ENCODE peak calls at places on chromosome 18, in eight cellular contexts. U is esophagus muscularis mucosa, M is GM12878, R is upper lobe of left lung, K is transverse colon, A is stomach, J is sigmoid colon, G is A549. Q is an unnamed sample. For H3K4me1, the result is how much of the 10 kb centered on the place peaks cover.

GRCh38 chr18:36401462-36401861 is 103.9 kb downstream of the FHOD3 start:
- DNase-seq in U (peak), M (no peak), R (no peak), K (no peak), A (no peak), J (no peak), G (no peak), Q (no peak)

GRCh38 chr18:34083910-34084309 is 140.8 kb downstream of the NOL4 start:
- DNase-seq in U (no peak), M (no peak), R (no peak), K (no peak), A (no peak), J (no peak), G (no peak), Q (no peak)

GRCh38 chr18:12842459-12843380 is 41.3 kb downstream of the PTPN2 start:
- DNase-seq in U (no peak), M (no peak), R (no peak), K (no peak), A (no peak), J (no peak), G (no peak), Q (no peak)

GRCh38 chr18:58850784-58851469 is 13.8 kb upstream of the ZNF532 start:
- DNase-seq in U (no peak), M (no peak), R (no peak), K (no peak), A (no peak), J (peak), G (no peak), Q (no peak)

GRCh38 chr18:76209597-76209996 is 285.4 kb downstream of the ZNF516 start:
- DNase-seq in U (no peak), M (no peak), R (no peak), K (no peak), A (no peak), J (no peak), G (no peak), Q (no peak)

GRCh38 chr18:27871731-27872130 is 305.2 kb downstream of the CDH2 start:
- DNase-seq in U (no peak), M (no peak), R (no peak), K (no peak), A (no peak), J (no peak), G (no peak), Q (no peak)

GRCh38 chr18:70069381-70069780 is 121.7 kb upstream of the CD226 start:
- DNase-seq in U (no peak), M (no peak), R (no peak), K (no peak), A (no peak), J (no peak), G (no peak), Q (no peak)

GRCh38 chr18:31954349-31954748 is 11.4 kb upstream of the TRAPPC8 start:
- DNase-seq in U (no peak), M (no peak), R (no peak), K (peak), A (peak), J (no peak), G (peak), Q (no peak)

GRCh38 chr18:64851796-64852195 is 702.9 kb upstream of the LINC00305 start:
- DNase-seq in U (no peak), M (no peak), R (no peak), K (no peak), A (no peak), J (no peak), G (peak), Q (no peak)

GRCh38 chr18:48409591-48410094 is 460 bp upstream of the ZBTB7C start:
- DNase-seq in U (no peak), M (no peak), R (peak), K (no peak), A (no peak), J (no peak), G (no peak), Q (peak)

GRCh38 chr18:68448736-68449135 is 266.2 kb downstream of the TMX3 start:
- DNase-seq in U (no peak), M (no peak), R (no peak), K (no peak), A (no peak), J (no peak), G (no peak), Q (no peak)
- TF ChIP-seq EP300 in U (no peak), M (no peak), R (no peak), K (no peak), A (no peak), J (no peak), G (no peak), Q (no peak)

GRCh38 chr18:56975276-56975675 is 171.6 kb upstream of the BOD1L2 start:
- DNase-seq in U (no peak), M (no peak), R (no peak), K (no peak), A (no peak), J (no peak), G (no peak), Q (no peak)
- H3K4me1 ChIP-seq in U (under half), M (under half), R (under half), K (under half), A (under half), J (under half), G (under half), Q (under half)

GRCh38 chr18:74225193-74225840 is 66.4 kb downstream of the CYB5A start:
- DNase-seq in U (no peak), M (no peak), R (no peak), K (no peak), A (peak), J (no peak), G (no peak), Q (no peak)
- TF ChIP-seq EP300 in U (no peak), M (no peak), R (no peak), K (no peak), A (no peak), J (no peak), G (no peak), Q (no peak)

GRCh38 chr18:3655254-3655554 is 205.2 kb downstream of the TGIF1 start:
- DNase-seq in U (no peak), M (no peak), R (no peak), K (no peak), A (no peak), J (no peak), G (no peak), Q (no peak)

GRCh38 chr18:3654442-3655253 is 204.7 kb downstream of the TGIF1 start:
- DNase-seq in U (no peak), M (no peak), R (no peak), K (no peak), A (no peak), J (no peak), G (no peak), Q (no peak)

GRCh38 chr18:3653263-3653858 is 203.4 kb downstream of the TGIF1 start:
- DNase-seq in U (no peak), M (no peak), R (no peak), K (no peak), A (no peak), J (no peak), G (peak), Q (no peak)

GRCh38 chr18:3652380-3653262 is 202.6 kb downstream of the TGIF1 start:
- DNase-seq in U (no peak), M (no peak), R (no peak), K (peak), A (peak), J (no peak), G (peak), Q (peak)

GRCh38 chr18:3653859-3654441 is 204.0 kb downstream of the TGIF1 start:
- DNase-seq in U (no peak), M (no peak), R (no peak), K (no peak), A (no peak), J (no peak), G (peak), Q (no peak)
- H3K4me1 ChIP-seq in U (under half), M (under half), R (under half), K (under half), A (under half), J (under half), G (half or more), Q (under half)

GRCh38 chr18:23302852-23303527 is 150.1 kb upstream of the RIOK3 start:
- DNase-seq in U (no peak), M (no peak), R (no peak), K (no peak), A (no peak), J (no peak), G (no peak), Q (no peak)
- TF ChIP-seq EP300 in U (no peak), M (no peak), R (no peak), K (no peak), A (no peak), J (no peak), G (no peak), Q (no peak)

DNA sequence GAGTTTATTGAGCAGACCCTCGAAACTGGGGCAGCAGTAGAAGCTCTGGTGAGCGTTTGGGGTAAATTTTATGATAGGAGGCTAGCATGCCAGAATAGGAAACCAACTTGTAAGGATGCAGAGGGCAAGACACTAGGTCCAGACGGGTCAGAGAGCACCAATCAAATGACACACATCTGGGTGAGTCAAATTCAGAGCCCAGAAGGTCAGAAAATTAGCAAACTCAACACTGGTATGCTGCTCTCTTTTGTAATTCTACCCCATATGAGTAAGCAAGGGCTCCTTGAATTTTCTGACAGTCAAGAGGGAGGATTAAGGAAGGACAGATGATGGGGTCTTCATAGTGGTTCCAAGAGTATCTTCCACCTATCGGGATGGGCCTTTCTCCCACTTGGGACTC is 209.8 kb downstream of the BCL2 start:
- DNase-seq in U (no peak), M (no peak), R (no peak), K (no peak), A (no peak), J (no peak), G (no peak), Q (no peak)
- H3K4me1 ChIP-seq in U (under half), M (under half), R (under half), K (under half), A (under half), J (under half), G (under half), Q (under half)

DNA sequence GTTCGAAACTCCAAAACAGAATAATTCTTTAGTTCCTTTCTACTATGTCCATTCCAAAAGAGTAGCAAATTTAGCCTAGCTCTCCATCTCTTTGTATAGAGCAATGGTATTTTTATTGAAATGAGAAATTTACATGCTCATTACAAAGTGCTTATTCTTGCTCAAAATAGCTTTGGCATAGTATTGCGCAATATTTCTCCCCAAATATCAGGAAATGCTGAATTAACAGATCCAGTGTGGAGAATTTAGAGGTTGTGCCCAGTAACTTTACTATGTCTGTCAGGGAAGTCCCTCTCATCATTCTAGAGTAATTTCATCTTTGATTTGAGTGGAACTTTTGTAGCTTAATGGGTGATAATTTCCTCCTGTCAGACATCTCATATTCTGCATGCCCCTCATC is 425.9 kb upstream of the PIK3C3 start:
- DNase-seq in U (no peak), M (no peak), R (no peak), K (no peak), A (no peak), J (no peak), G (no peak), Q (no peak)
- TF ChIP-seq EP300 in U (no peak), M (no peak), R (no peak), K (no peak), A (no peak), J (no peak), G (no peak), Q (no peak)

GRCh38 chr18:2968559-2968958 is 44.4 kb downstream of the LPIN2 start:
- DNase-seq in U (no peak), M (no peak), R (no peak), K (no peak), A (no peak), J (no peak), G (no peak), Q (no peak)
- H3K4me1 ChIP-seq in U (half or more), M (half or more), R (half or more), K (under half), A (half or more), J (under half), G (under half), Q (under half)

DNA sequence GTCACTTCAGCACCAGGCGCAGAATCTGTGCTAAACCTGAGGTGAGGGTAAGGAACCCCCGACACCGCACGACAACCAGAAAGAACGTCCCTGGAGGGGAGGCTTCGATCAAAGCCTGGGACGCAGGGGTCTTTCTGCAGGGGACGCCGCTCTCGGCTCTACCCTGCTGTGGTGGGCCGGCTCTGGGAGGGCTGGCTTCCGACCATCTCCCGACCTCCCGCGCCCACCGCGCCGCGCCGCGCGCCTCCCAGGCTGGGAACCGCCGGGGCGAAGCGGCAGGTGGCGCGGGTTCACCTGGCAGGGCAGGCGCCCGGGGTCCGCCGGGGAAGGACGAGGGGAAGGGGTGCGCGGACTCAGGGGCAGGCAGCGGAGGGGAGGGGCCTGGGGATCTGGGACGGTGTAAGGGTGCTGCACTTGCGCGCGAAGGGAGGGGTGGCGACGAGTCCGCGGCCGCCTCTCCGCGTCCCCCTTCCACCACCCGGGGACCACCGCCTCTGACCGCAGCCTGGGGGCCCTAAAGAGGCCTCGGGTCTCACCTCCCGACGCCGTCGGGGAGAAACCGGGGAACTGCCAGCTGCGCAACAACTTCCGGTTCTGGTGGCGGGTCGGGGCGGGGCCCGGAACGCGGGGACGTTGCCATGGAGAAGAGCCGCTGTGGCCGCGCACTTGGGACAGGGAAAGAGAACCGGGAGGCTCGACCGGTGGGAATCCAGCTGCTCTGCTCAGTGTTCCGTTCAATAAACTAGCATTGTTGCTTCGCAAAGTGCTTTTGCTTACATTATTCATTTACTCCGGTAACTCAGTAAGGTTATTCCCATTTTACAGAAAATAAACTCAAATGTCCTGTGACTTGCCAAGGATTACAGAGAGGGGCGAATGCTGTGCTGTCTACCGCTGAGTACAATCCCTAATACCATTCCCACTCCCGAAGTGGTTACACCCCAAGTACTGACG is at the start of gene ZNF396:
- DNase-seq in U (peak), M (no peak), R (peak), K (peak), A (peak), J (peak), G (peak), Q (peak)
- TF ChIP-seq EP300 in U (no peak), M (no peak), R (no peak), K (no peak), A (no peak), J (no peak), G (no peak), Q (no peak)

GRCh38 chr18:55415258-55415871 is 172.6 kb downstream of the TCF4 start:
- DNase-seq in U (peak), M (peak), R (peak), K (peak), A (peak), J (peak), G (peak), Q (peak)

GRCh38 chr18:55418439-55418838 is 169.6 kb downstream of the TCF4 start:
- DNase-seq in U (no peak), M (no peak), R (no peak), K (no peak), A (no peak), J (no peak), G (no peak), Q (no peak)

GRCh38 chr18:55414475-55414874 is 173.5 kb downstream of the TCF4 start:
- DNase-seq in U (no peak), M (no peak), R (no peak), K (no peak), A (no peak), J (no peak), G (no peak), Q (no peak)

GRCh38 chr18:55416791-55417190 is 171.2 kb downstream of the TCF4 start:
- DNase-seq in U (no peak), M (no peak), R (no peak), K (no peak), A (no peak), J (no peak), G (no peak), Q (no peak)

GRCh38 chr18:55413474-55413873 is 174.5 kb downstream of the TCF4 start:
- DNase-seq in U (no peak), M (no peak), R (no peak), K (no peak), A (no peak), J (no peak), G (no peak), Q (no peak)
- H3K4me1 ChIP-seq in U (under half), M (under half), R (under half), K (under half), A (under half), J (under half), G (under half), Q (under half)

Q was measured in ovary.